ENCODE peak calls at places on chromosomes 12 and 14, in nine cellular contexts. One of them, this sample, is unnamed.

GRCh38 chr12:51442324-51442723 is 17.7 kb downstream of the SLC4A8 start:
- DNase-seq in NCI-H2029 treated with DMSO at 0.1 percent for 48 hours: no peak
- DNase-seq in NCI-H1417 treated with DMSO at 0.1 percent for 48 hours: no peak
- DNase-seq in WTC11: no peak
- DNase-seq in SK-MEL-5: no peak
- DNase-seq in progenitor cell of endocrine pancreas: no peak
- DNase-seq in NCI-H510A treated with DMSO at 0.1 percent for 48 hours: no peak
- DNase-seq in AG09309: peak
- DNase-seq in RWPE1: no peak
- DNase-seq in this sample: no peak

GRCh38 chr12:96889273-96889933 is 17.7 kb upstream of the NEDD1 start:
- DNase-seq in NCI-H1417 treated with DMSO at 0.1 percent for 48 hours: no peak
- DNase-seq in NCI-H2029 treated with DMSO at 0.1 percent for 48 hours: no peak
- DNase-seq in NCI-H510A treated with DMSO at 0.1 percent for 48 hours: no peak
- DNase-seq in RWPE1: peak
- DNase-seq in progenitor cell of endocrine pancreas: no peak
- DNase-seq in SK-MEL-5: no peak
- DNase-seq in WTC11: no peak
- DNase-seq in AG09309: no peak
- DNase-seq in this sample: no peak

GRCh38 chr14:68104518-68104917 is 284.9 kb downstream of the RAD51B start:
- DNase-seq in AG09309: peak
- DNase-seq in RWPE1: peak
- DNase-seq in NCI-H510A treated with DMSO at 0.1 percent for 48 hours: no peak
- DNase-seq in progenitor cell of endocrine pancreas: no peak
- DNase-seq in NCI-H1417 treated with DMSO at 0.1 percent for 48 hours: no peak
- DNase-seq in SK-MEL-5: no peak
- DNase-seq in NCI-H2029 treated with DMSO at 0.1 percent for 48 hours: no peak
- DNase-seq in WTC11: no peak
- DNase-seq in this sample: no peak

GRCh38 chr14:100533647-100534485 is 53.4 kb downstream of the BEGAIN start:
- DNase-seq in NCI-H1417 treated with DMSO at 0.1 percent for 48 hours: no peak
- DNase-seq in NCI-H2029 treated with DMSO at 0.1 percent for 48 hours: no peak
- DNase-seq in RWPE1: no peak
- DNase-seq in AG09309: no peak
- DNase-seq in SK-MEL-5: no peak
- DNase-seq in NCI-H510A treated with DMSO at 0.1 percent for 48 hours: no peak
- DNase-seq in WTC11: peak
- DNase-seq in progenitor cell of endocrine pancreas: peak
- DNase-seq in this sample: peak

GRCh38 chr14:92603309-92604257 is 90.0 kb downstream of the RIN3 start:
- DNase-seq in SK-MEL-5: peak
- DNase-seq in RWPE1: peak
- DNase-seq in NCI-H2029 treated with DMSO at 0.1 percent for 48 hours: peak
- DNase-seq in AG09309: peak
- DNase-seq in WTC11: no peak
- DNase-seq in NCI-H1417 treated with DMSO at 0.1 percent for 48 hours: no peak
- DNase-seq in progenitor cell of endocrine pancreas: no peak
- DNase-seq in NCI-H510A treated with DMSO at 0.1 percent for 48 hours: no peak
- DNase-seq in this sample: peak

GRCh38 chr12:50825372-50825838 is 17.3 kb upstream of the TMPRSS12 start:
- DNase-seq in NCI-H2029 treated with DMSO at 0.1 percent for 48 hours: peak
- DNase-seq in WTC11: no peak
- DNase-seq in RWPE1: peak
- DNase-seq in NCI-H510A treated with DMSO at 0.1 percent for 48 hours: peak
- DNase-seq in progenitor cell of endocrine pancreas: no peak
- DNase-seq in NCI-H1417 treated with DMSO at 0.1 percent for 48 hours: no peak
- DNase-seq in AG09309: peak
- DNase-seq in SK-MEL-5: peak
- DNase-seq in this sample: no peak

GRCh38 chr12:71846322-71846940 is 6.9 kb downstream of the TBC1D15 start:
- DNase-seq in AG09309: no peak
- DNase-seq in NCI-H2029 treated with DMSO at 0.1 percent for 48 hours: no peak
- DNase-seq in NCI-H1417 treated with DMSO at 0.1 percent for 48 hours: no peak
- DNase-seq in progenitor cell of endocrine pancreas: no peak
- DNase-seq in WTC11: no peak
- DNase-seq in SK-MEL-5: peak
- DNase-seq in NCI-H510A treated with DMSO at 0.1 percent for 48 hours: peak
- DNase-seq in RWPE1: peak
- DNase-seq in this sample: no peak

GRCh38 chr12:46358325-46358700 is 14.3 kb downstream of the SLC38A2 start:
- DNase-seq in RWPE1: no peak
- DNase-seq in NCI-H1417 treated with DMSO at 0.1 percent for 48 hours: no peak
- DNase-seq in WTC11: no peak
- DNase-seq in SK-MEL-5: no peak
- DNase-seq in NCI-H2029 treated with DMSO at 0.1 percent for 48 hours: no peak
- DNase-seq in AG09309: no peak
- DNase-seq in progenitor cell of endocrine pancreas: no peak
- DNase-seq in NCI-H510A treated with DMSO at 0.1 percent for 48 hours: no peak
- DNase-seq in this sample: no peak

GRCh38 chr12:73935817-73936216 is 601.8 kb upstream of the ATXN7L3B start:
- DNase-seq in RWPE1: no peak
- DNase-seq in progenitor cell of endocrine pancreas: no peak
- DNase-seq in NCI-H2029 treated with DMSO at 0.1 percent for 48 hours: peak
- DNase-seq in AG09309: no peak
- DNase-seq in SK-MEL-5: peak
- DNase-seq in NCI-H1417 treated with DMSO at 0.1 percent for 48 hours: peak
- DNase-seq in NCI-H510A treated with DMSO at 0.1 percent for 48 hours: peak
- DNase-seq in WTC11: no peak
- DNase-seq in this sample: no peak